ENCODE peak calls at places on chromosomes 5 and 9, in six cellular contexts. E is right atrium auricular region, S is A549, X is H9, Q is progenitor cell of endocrine pancreas, L is cardiac fibroblast. C is an unnamed sample.

GRCh38 chr5:9513825-9514224 is 32.0 kb downstream of the SEMA5A start:
- DNase-seq in E (no peak), S (no peak), X (no peak), Q (no peak), L (peak; percentile 60), C (no peak)

GRCh38 chr9:91034521-91034920 is 232.9 kb downstream of the SYK start:
- DNase-seq in E (no peak), S (no peak), X (no peak), Q (no peak), L (no peak), C (no peak)

GRCh38 chr5:57986746-57987145 is 473.1 kb downstream of the PLK2 start:
- DNase-seq in E (no peak), S (peak; percentile 59), X (peak; percentile 28), Q (no peak), L (peak; percentile 39), C (no peak)

GRCh38 chr9:103707181-103707580 is 386.9 kb upstream of the SMC2 start:
- DNase-seq in E (no peak), S (no peak), X (no peak), Q (no peak), L (no peak), C (no peak)

GRCh38 chr5:40775846-40776657 is 20.3 kb upstream of the TTC33 start:
- DNase-seq in E (no peak), S (no peak), X (no peak), Q (no peak), L (no peak), C (no peak)

GRCh38 chr9:128877852-128878251 is 3.9 kb downstream of the KYAT1 start:
- DNase-seq in E (no peak), S (no peak), X (no peak), Q (no peak), L (no peak), C (no peak)

GRCh38 chr9:112046181-112046580 is 128.9 kb downstream of the SUSD1 start:
- DNase-seq in E (no peak), S (peak; percentile 29), X (no peak), Q (no peak), L (no peak), C (no peak)

GRCh38 chr5:158695595-158696330 is 404.0 kb downstream of the EBF1 start:
- DNase-seq in E (peak; percentile 77), S (peak; percentile 91), X (peak; percentile 86), Q (peak; percentile 68), L (peak; percentile 81), C (peak; percentile 75)

GRCh38 chr5:79023323-79023722 is 38.2 kb upstream of the ARSB start:
- DNase-seq in E (no peak), S (no peak), X (no peak), Q (no peak), L (no peak), C (no peak)

GRCh38 chr9:107000218-107000617 is 137.3 kb downstream of the ZNF462 start:
- DNase-seq in E (no peak), S (no peak), X (no peak), Q (no peak), L (no peak), C (no peak)

GRCh38 chr9:89413963-89414638 is 83.8 kb downstream of the SEMA4D start:
- DNase-seq in E (no peak), S (no peak), X (no peak), Q (no peak), L (no peak), C (no peak)

GRCh38 chr9:87519415-87519989 is 21.8 kb downstream of the DAPK1 start:
- DNase-seq in E (no peak), S (no peak), X (no peak), Q (no peak), L (no peak), C (no peak)

GRCh38 chr9:135244751-135245221 is 157.3 kb downstream of the OLFM1 start:
- DNase-seq in E (no peak), S (no peak), X (no peak), Q (no peak), L (no peak), C (no peak)

GRCh38 chr5:130871346-130872086 is 293.5 kb downstream of the HINT1 start:
- DNase-seq in E (no peak), S (peak; percentile 20), X (peak; percentile 44), Q (no peak), L (peak; percentile 29), C (no peak)

GRCh38 chr9:109584205-109584604 is 86.1 kb upstream of the PTPN3 start:
- DNase-seq in E (no peak), S (no peak), X (no peak), Q (no peak), L (no peak), C (no peak)

GRCh38 chr5:76337949-76338589 is 65.0 kb upstream of the IQGAP2 start:
- DNase-seq in E (no peak), S (peak; percentile 73), X (peak; percentile 90), Q (peak; percentile 26), L (peak; percentile 17), C (no peak)

GRCh38 chr5:98042961-98043360 is 730.5 kb upstream of the RGMB start:
- DNase-seq in E (no peak), S (no peak), X (no peak), Q (no peak), L (no peak), C (no peak)

GRCh38 chr9:105051897-105052296 is 123.9 kb upstream of the ABCA1 start:
- DNase-seq in E (no peak), S (no peak), X (no peak), Q (no peak), L (no peak), C (no peak)

GRCh38 chr5:133460172-133460758 is 152.1 kb downstream of the FSTL4 start:
- DNase-seq in E (no peak), S (peak; percentile 29), X (peak; percentile 79), Q (no peak), L (peak; percentile 9), C (no peak)

GRCh38 chr5:2817031-2817603 is 65.6 kb upstream of the IRX2 start:
- DNase-seq in E (no peak), S (no peak), X (no peak), Q (no peak), L (no peak), C (no peak)

GRCh38 chr9:37209431-37210386 is 89.3 kb downstream of the ZCCHC7 start:
- DNase-seq in E (no peak), S (peak; percentile 24), X (no peak), Q (no peak), L (peak; percentile 21), C (no peak)

GRCh38 chr5:147317978-147318684 is 83.3 kb downstream of the STK32A start:
- DNase-seq in E (no peak), S (no peak), X (no peak), Q (no peak), L (no peak), C (no peak)

GRCh38 chr9:72979405-72980100 is 26.7 kb upstream of the ALDH1A1 start:
- DNase-seq in E (no peak), S (peak; percentile 75), X (no peak), Q (no peak), L (no peak), C (no peak)

GRCh38 chr9:125785187-125785840 is 38.1 kb downstream of the PBX3 start:
- DNase-seq in E (no peak), S (no peak), X (no peak), Q (no peak), L (peak; percentile 10), C (no peak)

GRCh38 chr5:137828192-137828591 is 39.5 kb upstream of the MYOT start:
- DNase-seq in E (no peak), S (no peak), X (no peak), Q (no peak), L (no peak), C (no peak)

GRCh38 chr5:169550227-169550626 is 33.3 kb upstream of the SPDL1 start:
- DNase-seq in E (no peak), S (no peak), X (no peak), Q (no peak), L (peak; percentile 49), C (no peak)

GRCh38 chr9:136091582-136092352 is 3.3 kb downstream of the NACC2 start:
- DNase-seq in E (no peak), S (no peak), X (no peak), Q (no peak), L (no peak), C (no peak)

GRCh38 chr5:150999704-151000452 is 20.5 kb upstream of the GPX3 start:
- DNase-seq in E (peak; percentile 75), S (no peak), X (peak; percentile 20), Q (no peak), L (peak; percentile 60), C (no peak)

GRCh38 chr9:123362856-123363255 is 6.9 kb downstream of the CRB2 start:
- DNase-seq in E (no peak), S (no peak), X (no peak), Q (no peak), L (no peak), C (no peak)

GRCh38 chr9:14616188-14616982 is 76.8 kb downstream of the ZDHHC21 start:
- DNase-seq in E (no peak), S (peak; percentile 66), X (no peak), Q (no peak), L (peak; percentile 87), C (no peak)

GRCh38 chr9:127505396-127506116 is 54.2 kb downstream of the LRSAM1 start:
- DNase-seq in E (no peak), S (peak; percentile 60), X (peak; percentile 73), Q (peak; percentile 35), L (peak; percentile 55), C (no peak)

GRCh38 chr9:77838986-77839385 is 190.9 kb upstream of the GNA14 start:
- DNase-seq in E (no peak), S (no peak), X (no peak), Q (no peak), L (no peak), C (no peak)

GRCh38 chr9:77843088-77843985 is 188.3 kb downstream of the GNAQ start:
- DNase-seq in E (no peak), S (no peak), X (peak; percentile 46), Q (no peak), L (no peak), C (no peak)

GRCh38 chr9:77844415-77844814 is 187.2 kb downstream of the GNAQ start:
- DNase-seq in E (no peak), S (no peak), X (no peak), Q (no peak), L (no peak), C (no peak)

GRCh38 chr9:77839459-77840140 is 191.5 kb upstream of the GNA14 start:
- DNase-seq in E (no peak), S (peak; percentile 77), X (no peak), Q (no peak), L (peak; percentile 88), C (no peak)

GRCh38 chr9:77841739-77842386 is 189.7 kb downstream of the GNAQ start:
- DNase-seq in E (no peak), S (peak; percentile 24), X (no peak), Q (no peak), L (no peak), C (no peak)
- TF ChIP-seq CTCF in E (peak; percentile 16), S (peak; percentile 64), X (peak; percentile 49), Q (no peak), L (peak; percentile 35), C (no peak)

GRCh38 chr9:36092014-36092413 is 44.5 kb upstream of the GLIPR2 start:
- DNase-seq in E (no peak), S (no peak), X (no peak), Q (no peak), L (no peak), C (no peak)
- TF ChIP-seq CTCF in E (no peak), S (no peak), X (no peak), Q (no peak), L (no peak), C (no peak)

GRCh38 chr5:73558950-73559349 is 6.5 kb downstream of the ANKRA2 start:
- DNase-seq in E (no peak), S (peak; percentile 51), X (no peak), Q (no peak), L (no peak), C (no peak)
- TF ChIP-seq CTCF in E (no peak), S (peak; percentile 24), X (no peak), Q (no peak), L (peak; percentile 27), C (no peak)

GRCh38 chr9:82554381-82554780 is 508.6 kb downstream of the RASEF start:
- DNase-seq in E (no peak), S (no peak), X (no peak), Q (no peak), L (no peak), C (no peak)
- TF ChIP-seq CTCF in E (no peak), S (no peak), X (no peak), Q (no peak), L (no peak), C (no peak)

C was measured in omental fat pad.